ENCODE peak calls at places on chromosomes 2 and 18, in eight cellular contexts. E is right lobe of liver, S is AG04450, C is Calu3, Y is sigmoid colon, G is endothelial cell of umbilical vein, N is progenitor cell of endocrine pancreas, P is lower lobe of right lung. M is an unnamed sample.
A peak's percentile ranks its signal among the peaks of the same experiment; 100 is the strongest.

GRCh38 chr18:31042391-31043181 is at the start of gene DSC3:
- DNase-seq in E (peak; percentile 44), S (no peak), C (peak; percentile 63), Y (no peak), G (no peak), N (peak; percentile 42), P (peak; percentile 47), M (peak; percentile 72)

GRCh38 chr18:3015851-3016250 is 2.9 kb upstream of the LPIN2 start:
- DNase-seq in E (no peak), S (no peak), C (no peak), Y (no peak), G (peak; percentile 12), N (no peak), P (no peak), M (no peak)

GRCh38 chr2:157672129-157672528 is 43.5 kb upstream of the ACVR1C start:
- DNase-seq in E (no peak), S (no peak), C (no peak), Y (no peak), G (no peak), N (no peak), P (no peak), M (no peak)

GRCh38 chr18:49018553-49018943 is 67.8 kb upstream of the SMAD7 start:
- DNase-seq in E (peak; percentile 29), S (no peak), C (no peak), Y (no peak), G (no peak), N (no peak), P (no peak), M (no peak)

GRCh38 chr2:12321017-12321641 is 395.6 kb upstream of the TRIB2 start:
- DNase-seq in E (no peak), S (peak; percentile 90), C (no peak), Y (peak; percentile 81), G (no peak), N (no peak), P (no peak), M (no peak)

GRCh38 chr2:72934683-72935610 is 17.6 kb downstream of the EMX1 start:
- DNase-seq in E (no peak), S (no peak), C (peak; percentile 64), Y (no peak), G (no peak), N (no peak), P (no peak), M (peak; percentile 53)

GRCh38 chr2:24019729-24020128 is 9.8 kb downstream of the MFSD2B start:
- DNase-seq in E (no peak), S (no peak), C (no peak), Y (no peak), G (no peak), N (no peak), P (no peak), M (no peak)

GRCh38 chr2:100393362-100393761 is 24.1 kb downstream of the CHST10 start:
- DNase-seq in E (no peak), S (no peak), C (no peak), Y (no peak), G (no peak), N (no peak), P (no peak), M (no peak)

GRCh38 chr2:96873651-96874096 is 3.8 kb upstream of the SEMA4C start:
- DNase-seq in E (no peak), S (no peak), C (no peak), Y (peak; percentile 87), G (no peak), N (no peak), P (no peak), M (no peak)

GRCh38 chr2:54461251-54461650 is 5.1 kb downstream of the SPTBN1 start:
- DNase-seq in E (no peak), S (no peak), C (no peak), Y (no peak), G (no peak), N (no peak), P (no peak), M (no peak)

GRCh38 chr2:156366747-156367146 is 34.2 kb upstream of the NR4A2 start:
- DNase-seq in E (no peak), S (no peak), C (no peak), Y (no peak), G (no peak), N (no peak), P (no peak), M (no peak)

GRCh38 chr18:52652451-52652850 is 312.5 kb downstream of the DCC start:
- DNase-seq in E (no peak), S (no peak), C (no peak), Y (no peak), G (no peak), N (no peak), P (no peak), M (no peak)

GRCh38 chr2:74833418-74834233 is at the start of gene HK2:
- DNase-seq in E (peak; percentile 71), S (no peak), C (peak; percentile 89), Y (peak; percentile 83), G (peak; percentile 85), N (peak; percentile 71), P (peak; percentile 93), M (peak; percentile 91)

GRCh38 chr2:831225-831536 is 119.5 kb upstream of the SNTG2 start:
- DNase-seq in E (no peak), S (no peak), C (no peak), Y (no peak), G (no peak), N (no peak), P (no peak), M (no peak)

GRCh38 chr2:148720501-148720998 is 76.0 kb downstream of the EPC2 start:
- DNase-seq in E (no peak), S (no peak), C (no peak), Y (peak; percentile 62), G (no peak), N (no peak), P (peak; percentile 28), M (peak; percentile 62)

GRCh38 chr2:188659656-188660406 is 314.3 kb upstream of the COL3A1 start:
- DNase-seq in E (no peak), S (no peak), C (no peak), Y (no peak), G (no peak), N (no peak), P (no peak), M (no peak)

GRCh38 chr2:37415128-37415817 is 70.8 kb downstream of the QPCT start:
- DNase-seq in E (no peak), S (no peak), C (no peak), Y (no peak), G (peak; percentile 36), N (no peak), P (no peak), M (no peak)

GRCh38 chr2:30625600-30626208 is 178.7 kb downstream of the LCLAT1 start:
- DNase-seq in E (no peak), S (no peak), C (no peak), Y (no peak), G (no peak), N (no peak), P (no peak), M (no peak)

GRCh38 chr2:25700221-25700660 is 26.9 kb upstream of the DTNB start:
- DNase-seq in E (no peak), S (no peak), C (peak; percentile 65), Y (no peak), G (peak; percentile 73), N (no peak), P (no peak), M (no peak)

GRCh38 chr2:10161961-10162441 is 39.5 kb downstream of the RRM2 start:
- DNase-seq in E (no peak), S (no peak), C (no peak), Y (no peak), G (peak; percentile 54), N (no peak), P (no peak), M (peak; percentile 85)

GRCh38 chr18:6712401-6712800 is 17.1 kb upstream of the ARHGAP28 start:
- DNase-seq in E (no peak), S (no peak), C (no peak), Y (no peak), G (no peak), N (no peak), P (no peak), M (no peak)

GRCh38 chr2:237724811-237725478 is 73.6 kb upstream of the RBM44 start:
- DNase-seq in E (peak; percentile 44), S (no peak), C (no peak), Y (no peak), G (peak; percentile 37), N (no peak), P (no peak), M (no peak)

GRCh38 chr18:6874316-6874715 is 144.8 kb downstream of the ARHGAP28 start:
- DNase-seq in E (no peak), S (no peak), C (no peak), Y (no peak), G (peak; percentile 25), N (no peak), P (no peak), M (no peak)

DNA sequence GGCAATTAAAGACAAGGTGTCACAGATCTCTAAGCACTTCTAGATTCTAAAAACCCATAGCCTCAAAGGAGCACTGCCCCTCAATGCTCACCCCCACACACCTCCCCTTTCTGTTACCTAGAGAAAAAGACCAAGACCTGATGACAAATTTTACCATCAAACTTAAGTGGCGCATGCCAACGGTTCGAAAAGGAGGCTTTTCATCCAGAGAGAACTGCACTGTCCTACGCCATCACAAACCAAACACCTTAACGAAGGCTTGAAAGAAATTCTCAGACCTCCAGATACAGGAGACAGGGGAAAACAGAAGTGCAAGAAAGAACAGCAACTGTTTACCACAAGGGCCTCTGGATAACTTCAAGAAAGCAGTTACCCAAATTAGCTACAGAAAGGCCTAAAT is 2.0 kb upstream of the ZC3H6 start:
- DNase-seq in E (no peak), S (no peak), C (no peak), Y (no peak), G (no peak), N (no peak), P (no peak), M (no peak)
- TF ChIP-seq CTCF in E (no peak), S (no peak), C (no peak), Y (no peak), G (no peak), N (no peak), P (no peak), M (no peak)

GRCh38 chr18:60099709-60100108 is 199.9 kb downstream of the PMAIP1 start:
- DNase-seq in E (no peak), S (no peak), C (no peak), Y (no peak), G (no peak), N (no peak), P (no peak), M (no peak)
- TF ChIP-seq CTCF in E (no peak), S (no peak), C (no peak), Y (no peak), G (no peak), N (no peak), P (no peak), M (no peak)

DNA sequence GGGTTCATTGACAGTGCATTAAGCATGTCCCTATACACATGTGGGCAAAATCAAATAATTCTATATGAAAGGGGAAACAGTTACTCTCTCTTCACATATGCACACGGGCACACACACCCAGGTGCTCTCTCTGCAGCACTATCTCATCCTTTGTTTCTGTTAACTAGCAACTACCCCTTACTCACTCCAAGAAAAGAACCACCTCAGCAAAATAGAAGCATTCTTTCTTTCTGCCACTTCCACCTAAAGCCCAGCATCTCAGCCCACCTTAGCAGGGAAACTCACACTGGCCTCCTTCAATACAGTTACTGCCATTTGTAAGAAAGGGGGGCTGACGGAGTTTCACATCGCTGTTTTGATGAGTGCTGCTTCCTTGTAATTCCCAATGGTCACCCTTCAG is 216.3 kb upstream of the ID2 start:
- DNase-seq in E (peak; percentile 6), S (no peak), C (no peak), Y (peak; percentile 18), G (no peak), N (no peak), P (no peak), M (no peak)
- TF ChIP-seq CTCF in E (no peak), S (no peak), C (no peak), Y (no peak), G (no peak), N (no peak), P (no peak), M (no peak)

GRCh38 chr18:72819050-72819449 is 48.7 kb downstream of the NETO1 start:
- DNase-seq in E (no peak), S (no peak), C (no peak), Y (no peak), G (no peak), N (no peak), P (no peak), M (no peak)
- TF ChIP-seq CTCF in E (no peak), S (no peak), C (no peak), Y (no peak), G (no peak), N (no peak), P (no peak), M (no peak)

M was measured in chondrocyte.